ENCODE peak calls at places on chromosomes 2 and 18, in four cellular contexts. R is heart left ventricle; J is H54; E is activated naive CD4-positive, alpha-beta T cell treated with Interleukin-2 at 50 U/mL for 16 hours. F is an unnamed sample.

GRCh38 chr18:12839526-12840196 is 44.4 kb downstream of the PTPN2 start:
- DNase-seq in R (no peak), J (no peak), E (peak; percentile 42), F (no peak)

GRCh38 chr2:110170102-110170501 is 34.7 kb downstream of the NPHP1 start:
- DNase-seq in R (no peak), J (no peak), E (no peak), F (no peak)

GRCh38 chr2:112480540-112481049 is 1.4 kb upstream of the TTL start:
- DNase-seq in R (no peak), J (no peak), E (peak; percentile 27), F (no peak)

GRCh38 chr2:47767880-47768609 is 14.9 kb upstream of the MSH6 start:
- DNase-seq in R (peak; percentile 42), J (peak; percentile 52), E (peak; percentile 77), F (peak; percentile 60)

GRCh38 chr2:8552264-8552913 is 129.5 kb upstream of the ID2 start:
- DNase-seq in R (no peak), J (no peak), E (no peak), F (no peak)

GRCh38 chr18:12946549-12947354 is 1.1 kb upstream of the SEH1L start:
- DNase-seq in R (peak; percentile 52), J (peak; percentile 17), E (no peak), F (no peak)

GRCh38 chr2:138267902-138268254 is 233.7 kb upstream of the SPOPL start:
- DNase-seq in R (no peak), J (no peak), E (no peak), F (no peak)

GRCh38 chr2:16566701-16567100 is 98.9 kb downstream of the CYRIA start:
- DNase-seq in R (no peak), J (no peak), E (no peak), F (no peak)

GRCh38 chr2:200086911-200087310 is 131.5 kb downstream of the MAIP1 start:
- DNase-seq in R (no peak), J (no peak), E (no peak), F (no peak)

GRCh38 chr2:177161741-177162440 is 50.7 kb upstream of the HNRNPA3 start:
- DNase-seq in R (no peak), J (no peak), E (no peak), F (no peak)

GRCh38 chr2:208062113-208062512 is 36.8 kb upstream of the PLEKHM3 start:
- DNase-seq in R (no peak), J (no peak), E (no peak), F (no peak)

GRCh38 chr2:161722547-161723503 is 98.6 kb downstream of the SLC4A10 start:
- DNase-seq in R (no peak), J (no peak), E (no peak), F (no peak)

GRCh38 chr2:197307236-197307932 is 3.2 kb downstream of the ANKRD44 start:
- DNase-seq in R (no peak), J (no peak), E (no peak), F (no peak)

GRCh38 chr2:120434909-120435308 is 89.0 kb downstream of the INHBB start:
- DNase-seq in R (no peak), J (no peak), E (no peak), F (no peak)

GRCh38 chr2:186526281-186526680 is 40.2 kb downstream of the ZC3H15 start:
- DNase-seq in R (no peak), J (no peak), E (no peak), F (no peak)

GRCh38 chr2:210224660-210225460 is at the start of gene ACADL:
- DNase-seq in R (peak; percentile 21), J (no peak), E (no peak), F (peak; percentile 72)

GRCh38 chr2:126655500-126656310 is at the start of gene GYPC:
- DNase-seq in R (peak; percentile 82), J (no peak), E (peak; percentile 54), F (peak; percentile 60)

GRCh38 chr2:133157141-133157540 is 411.1 kb downstream of the NCKAP5 start:
- DNase-seq in R (no peak), J (no peak), E (no peak), F (no peak)

GRCh38 chr2:145431181-145431951 is 911.4 kb upstream of the ZEB2 start:
- DNase-seq in R (no peak), J (no peak), E (no peak), F (no peak)

GRCh38 chr2:36857713-36858112 is 108.6 kb downstream of the STRN start:
- DNase-seq in R (no peak), J (no peak), E (no peak), F (no peak)

GRCh38 chr2:8563814-8564474 is 117.9 kb upstream of the ID2 start:
- DNase-seq in R (no peak), J (no peak), E (peak; percentile 1), F (no peak)

GRCh38 chr2:150485871-150486538 is 1.5 kb downstream of the RND3 start:
- DNase-seq in R (peak; percentile 75), J (no peak), E (no peak), F (peak; percentile 67)

GRCh38 chr2:76745605-76746004 is 776.6 kb downstream of the LRRTM4 start:
- DNase-seq in R (no peak), J (no peak), E (no peak), F (no peak)

GRCh38 chr2:223835701-223836532 is 1.5 kb downstream of the AP1S3 start:
- DNase-seq in R (no peak), J (peak; percentile 39), E (no peak), F (no peak)

GRCh38 chr2:109009920-109010610 is 21.0 kb upstream of the EDAR start:
- DNase-seq in R (no peak), J (no peak), E (no peak), F (no peak)

GRCh38 chr18:61541673-61542072 is 208.4 kb downstream of the CDH20 start:
- DNase-seq in R (no peak), J (no peak), E (no peak), F (no peak)

GRCh38 chr18:48800877-48801727 is 149.7 kb downstream of the SMAD7 start:
- DNase-seq in R (peak; percentile 4), J (no peak), E (peak; percentile 17), F (no peak)

GRCh38 chr18:23884712-23885375 is 129.7 kb upstream of the TTC39C start:
- DNase-seq in R (no peak), J (no peak), E (no peak), F (no peak)

GRCh38 chr2:172096661-172097547 is 5.8 kb downstream of the DLX2 start:
- DNase-seq in R (no peak), J (peak; percentile 67), E (no peak), F (no peak)

GRCh38 chr2:5719629-5720334 is 27.6 kb downstream of the SOX11 start:
- DNase-seq in R (no peak), J (no peak), E (no peak), F (no peak)

GRCh38 chr2:11573418-11574175 is 39.8 kb downstream of the GREB1 start:
- DNase-seq in R (no peak), J (peak; percentile 68), E (no peak), F (no peak)

F was measured in lung.